ENCODE peak calls at places on chromosomes 12 and 14, in eight cellular contexts. O is T-helper 2 cell; R is activated effector memory CD4-positive, alpha-beta T cell treated with Interleukin-2 at 50 U/mL for 16 hours; K is heart right ventricle; F is skeletal muscle cell; X is cardiac fibroblast; S is GM03348; Q is stimulated activated CD4-positive, alpha-beta T cell treated with anti-CD3 and anti-CD28 coated beads, Interleukin-4, amount 100 ng/mL, for 4 hours. V is an unnamed sample.

GRCh38 chr14:65774041-65774440 is 361.5 kb downstream of the FUT8 start:
- DNase-seq in S (no peak), X (no peak), R (no peak), K (no peak), Q (no peak), F (no peak), O (no peak), V (no peak)

GRCh38 chr14:101821528-101821927 is 60.0 kb downstream of the PPP2R5C start:
- DNase-seq in K (no peak), Q (no peak), S (no peak), X (no peak), R (peak), O (peak), F (no peak), V (no peak)

GRCh38 chr14:76772300-76773187 is 11.3 kb downstream of the VASH1 start:
- DNase-seq in F (peak), X (peak), Q (no peak), R (no peak), K (peak), O (no peak), S (peak), V (peak)

GRCh38 chr14:72679591-72680151 is 214.2 kb downstream of the DPF3 start:
- DNase-seq in R (no peak), Q (no peak), K (no peak), S (no peak), O (no peak), X (peak), F (no peak), V (no peak)

GRCh38 chr14:105851716-105852377 is 325.5 kb downstream of the TMEM121 start:
- DNase-seq in Q (no peak), R (no peak), O (no peak), K (no peak), F (no peak), X (no peak), S (no peak), V (no peak)

GRCh38 chr14:73467800-73468199 is 9.5 kb upstream of the NUMB start:
- DNase-seq in F (peak), Q (peak), S (peak), O (no peak), X (peak), K (no peak), R (no peak), V (no peak)

GRCh38 chr14:65424531-65424930 is 12.0 kb downstream of the FUT8 start:
- DNase-seq in O (no peak), K (no peak), S (no peak), F (no peak), R (no peak), Q (no peak), X (no peak), V (peak)

GRCh38 chr12:53985358-53985899 is 483 bp downstream of the HOXC10 start:
- DNase-seq in Q (no peak), O (no peak), X (no peak), K (no peak), R (no peak), S (no peak), F (no peak), V (no peak)

GRCh38 chr14:27553820-27554219 is 956.0 kb upstream of the NOVA1 start:
- DNase-seq in Q (no peak), O (no peak), S (no peak), X (peak), K (no peak), F (no peak), R (no peak), V (no peak)

GRCh38 chr12:93530358-93530757 is 42.1 kb upstream of the SOCS2 start:
- DNase-seq in S (no peak), K (no peak), Q (no peak), X (peak), R (no peak), F (no peak), O (peak), V (no peak)

GRCh38 chr12:46453428-46453827 is 80.9 kb upstream of the SLC38A2 start:
- DNase-seq in F (no peak), S (no peak), Q (no peak), R (no peak), O (no peak), K (no peak), X (peak), V (no peak)

GRCh38 chr12:113438523-113439300 is 16.5 kb downstream of the SDSL start:
- DNase-seq in X (no peak), Q (no peak), O (no peak), R (no peak), S (no peak), K (no peak), F (no peak), V (no peak)

GRCh38 chr14:68628605-68629310 is 164.1 kb downstream of the ZFP36L1 start:
- DNase-seq in R (peak), O (peak), K (no peak), F (no peak), S (no peak), Q (peak), X (no peak), V (peak)

GRCh38 chr14:54094765-54095164 is 138.1 kb upstream of the BMP4 start:
- DNase-seq in F (no peak), Q (no peak), S (no peak), X (no peak), R (no peak), K (no peak), O (no peak), V (no peak)

GRCh38 chr12:59151243-59151642 is 230.9 kb upstream of the LRIG3 start:
- DNase-seq in F (no peak), Q (no peak), X (peak), O (no peak), S (peak), K (no peak), R (no peak), V (no peak)

GRCh38 chr14:36768638-36769337 is 107.1 kb downstream of the PAX9 start:
- DNase-seq in F (no peak), K (no peak), R (no peak), O (no peak), Q (no peak), S (no peak), X (no peak), V (no peak)

GRCh38 chr12:69392146-69392928 is 32.8 kb downstream of the YEATS4 start:
- DNase-seq in R (no peak), X (peak), O (peak), K (no peak), F (no peak), Q (no peak), S (no peak), V (no peak)

GRCh38 chr12:15522574-15523187 is 200.4 kb downstream of the PTPRO start:
- DNase-seq in S (peak), Q (no peak), R (no peak), F (no peak), X (peak), K (no peak), O (peak), V (no peak)

GRCh38 chr14:78710963-78711362 is 540.8 kb downstream of the NRXN3 start:
- DNase-seq in R (no peak), S (no peak), Q (no peak), K (no peak), F (no peak), O (no peak), X (no peak), V (no peak)

GRCh38 chr12:121087467-121088207 is 45.0 kb upstream of the P2RX7 start:
- DNase-seq in X (no peak), K (no peak), Q (no peak), R (no peak), S (no peak), F (no peak), O (peak), V (no peak)

GRCh38 chr12:25546318-25546717 is 6.8 kb downstream of the LMNTD1 start:
- DNase-seq in X (peak), K (no peak), O (no peak), S (no peak), R (no peak), Q (no peak), F (no peak), V (no peak)

GRCh38 chr12:42130670-42131402 is 13.8 kb downstream of the GXYLT1 start:
- DNase-seq in K (no peak), S (peak), O (no peak), R (no peak), X (peak), F (no peak), Q (no peak), V (no peak)

GRCh38 chr12:22110176-22110575 is 64.2 kb downstream of the CMAS start:
- DNase-seq in O (peak), R (no peak), S (no peak), F (no peak), Q (no peak), K (no peak), X (no peak), V (no peak)

GRCh38 chr12:6547987-6548386 is 7.9 kb downstream of the IFFO1 start:
- DNase-seq in F (no peak), S (peak), Q (no peak), O (no peak), R (no peak), X (peak), K (peak), V (peak)

GRCh38 chr14:92692822-92693226 is 55.6 kb downstream of the LGMN start:
- DNase-seq in K (peak), S (no peak), X (no peak), O (no peak), R (peak), F (no peak), Q (no peak), V (no peak)

GRCh38 chr14:35877276-35877675 is 51.1 kb downstream of the BRMS1L start:
- DNase-seq in Q (no peak), X (peak), F (no peak), S (no peak), R (no peak), K (no peak), O (no peak), V (no peak)

GRCh38 chr12:45216983-45217485 is 1.1 kb downstream of the ANO6 start:
- DNase-seq in F (no peak), S (no peak), X (peak), Q (no peak), O (no peak), R (no peak), K (no peak), V (no peak)

GRCh38 chr14:94754391-94754942 is 15.4 kb downstream of the GSC start:
- DNase-seq in K (no peak), X (no peak), S (no peak), R (no peak), O (no peak), Q (no peak), F (no peak), V (no peak)

GRCh38 chr14:86057018-86057667 is 527.2 kb downstream of the FLRT2 start:
- DNase-seq in X (peak), K (no peak), Q (peak), R (no peak), F (no peak), S (peak), O (peak), V (no peak)

GRCh38 chr12:9754984-9755383 is 5.7 kb downstream of the CD69 start:
- DNase-seq in K (no peak), X (no peak), R (no peak), O (no peak), S (no peak), F (no peak), Q (no peak), V (no peak)

GRCh38 chr12:122984612-122985358 is 4.3 kb downstream of the ARL6IP4 start:
- DNase-seq in R (no peak), S (no peak), O (no peak), X (peak), Q (no peak), K (no peak), F (no peak), V (no peak)

GRCh38 chr12:57640156-57641042 is 7.4 kb upstream of the B4GALNT1 start:
- DNase-seq in O (no peak), R (no peak), X (no peak), Q (no peak), S (no peak), F (no peak), K (no peak), V (no peak)